ENCODE peak calls at places on chromosome 3, in six cellular contexts. One of them, this sample, is unnamed.

GRCh38 chr3:179682681-179683080 is 29.8 kb downstream of the USP13 start:
- DNase-seq in stimulated activated CD8-positive, alpha-beta memory T cell treated with anti-CD3 and anti-CD28 coated beads, Interleukin-12 subunit alpha, Interleukin-12 subunit beta, amount 100 ng/mL, for 4 hours: no peak
- DNase-seq in ELR: no peak
- DNase-seq in astrocyte: no peak
- DNase-seq in glutamatergic neuron: no peak
- DNase-seq in activated gamma-delta T cell: no peak
- DNase-seq in this sample: no peak

GRCh38 chr3:21435871-21436270 is 315.1 kb downstream of the ZNF385D start:
- DNase-seq in stimulated activated CD8-positive, alpha-beta memory T cell treated with anti-CD3 and anti-CD28 coated beads, Interleukin-12 subunit alpha, Interleukin-12 subunit beta, amount 100 ng/mL, for 4 hours: no peak
- DNase-seq in ELR: peak
- DNase-seq in astrocyte: peak
- DNase-seq in glutamatergic neuron: no peak
- DNase-seq in activated gamma-delta T cell: no peak
- DNase-seq in this sample: no peak

GRCh38 chr3:61358364-61358763 is 107.1 kb upstream of the FHIT start:
- DNase-seq in stimulated activated CD8-positive, alpha-beta memory T cell treated with anti-CD3 and anti-CD28 coated beads, Interleukin-12 subunit alpha, Interleukin-12 subunit beta, amount 100 ng/mL, for 4 hours: no peak
- DNase-seq in ELR: no peak
- DNase-seq in astrocyte: no peak
- DNase-seq in glutamatergic neuron: no peak
- DNase-seq in activated gamma-delta T cell: no peak
- DNase-seq in this sample: no peak

GRCh38 chr3:142987707-142988106 is 13.7 kb upstream of the U2SURP start:
- DNase-seq in stimulated activated CD8-positive, alpha-beta memory T cell treated with anti-CD3 and anti-CD28 coated beads, Interleukin-12 subunit alpha, Interleukin-12 subunit beta, amount 100 ng/mL, for 4 hours: no peak
- DNase-seq in ELR: peak
- DNase-seq in astrocyte: no peak
- DNase-seq in glutamatergic neuron: no peak
- DNase-seq in activated gamma-delta T cell: no peak
- DNase-seq in this sample: no peak

GRCh38 chr3:171127611-171128010 is 101.1 kb upstream of the SLC2A2 start:
- DNase-seq in stimulated activated CD8-positive, alpha-beta memory T cell treated with anti-CD3 and anti-CD28 coated beads, Interleukin-12 subunit alpha, Interleukin-12 subunit beta, amount 100 ng/mL, for 4 hours: no peak
- DNase-seq in ELR: no peak
- DNase-seq in astrocyte: no peak
- DNase-seq in glutamatergic neuron: no peak
- DNase-seq in activated gamma-delta T cell: no peak
- DNase-seq in this sample: no peak

GRCh38 chr3:122005033-122005565 is 16.9 kb downstream of the ILDR1 start:
- DNase-seq in stimulated activated CD8-positive, alpha-beta memory T cell treated with anti-CD3 and anti-CD28 coated beads, Interleukin-12 subunit alpha, Interleukin-12 subunit beta, amount 100 ng/mL, for 4 hours: no peak
- DNase-seq in ELR: no peak
- DNase-seq in astrocyte: no peak
- DNase-seq in glutamatergic neuron: no peak
- DNase-seq in activated gamma-delta T cell: no peak
- DNase-seq in this sample: no peak

GRCh38 chr3:1506090-1506489 is 413.3 kb downstream of the CNTN6 start:
- DNase-seq in stimulated activated CD8-positive, alpha-beta memory T cell treated with anti-CD3 and anti-CD28 coated beads, Interleukin-12 subunit alpha, Interleukin-12 subunit beta, amount 100 ng/mL, for 4 hours: no peak
- DNase-seq in ELR: no peak
- DNase-seq in astrocyte: no peak
- DNase-seq in glutamatergic neuron: no peak
- DNase-seq in activated gamma-delta T cell: no peak
- DNase-seq in this sample: no peak

GRCh38 chr3:58003093-58003492 is 5.1 kb upstream of the FLNB start:
- DNase-seq in stimulated activated CD8-positive, alpha-beta memory T cell treated with anti-CD3 and anti-CD28 coated beads, Interleukin-12 subunit alpha, Interleukin-12 subunit beta, amount 100 ng/mL, for 4 hours: no peak
- DNase-seq in ELR: no peak
- DNase-seq in astrocyte: no peak
- DNase-seq in glutamatergic neuron: no peak
- DNase-seq in activated gamma-delta T cell: no peak
- DNase-seq in this sample: no peak

GRCh38 chr3:39209329-39209970 is 17.1 kb upstream of the XIRP1 start:
- DNase-seq in stimulated activated CD8-positive, alpha-beta memory T cell treated with anti-CD3 and anti-CD28 coated beads, Interleukin-12 subunit alpha, Interleukin-12 subunit beta, amount 100 ng/mL, for 4 hours: no peak
- DNase-seq in ELR: no peak
- DNase-seq in astrocyte: no peak
- DNase-seq in glutamatergic neuron: no peak
- DNase-seq in activated gamma-delta T cell: no peak
- DNase-seq in this sample: no peak

GRCh38 chr3:43581343-43581742 is 40.5 kb downstream of the ANO10 start:
- DNase-seq in stimulated activated CD8-positive, alpha-beta memory T cell treated with anti-CD3 and anti-CD28 coated beads, Interleukin-12 subunit alpha, Interleukin-12 subunit beta, amount 100 ng/mL, for 4 hours: no peak
- DNase-seq in ELR: peak
- DNase-seq in astrocyte: peak
- DNase-seq in glutamatergic neuron: no peak
- DNase-seq in activated gamma-delta T cell: no peak
- DNase-seq in this sample: no peak

GRCh38 chr3:196837819-196838420 is 29.8 kb upstream of the SENP5 start:
- DNase-seq in stimulated activated CD8-positive, alpha-beta memory T cell treated with anti-CD3 and anti-CD28 coated beads, Interleukin-12 subunit alpha, Interleukin-12 subunit beta, amount 100 ng/mL, for 4 hours: peak
- DNase-seq in ELR: peak
- DNase-seq in astrocyte: peak
- DNase-seq in glutamatergic neuron: peak
- DNase-seq in activated gamma-delta T cell: no peak
- DNase-seq in this sample: no peak